ENCODE peak calls at places on chromosomes 1 and 21, in four cellular contexts. One of them, this sample, is unnamed. For H3K27me3 and H3K9me3, the result is how much of the 10 kb centered on the place peaks cover.

GRCh38 chr1:29933110-29933509 is 696.8 kb downstream of the PTPRU start:
- DNase-seq in PC-9: peak
- DNase-seq in WERI-Rb-1: no peak
- DNase-seq in Peyer's patch: no peak
- DNase-seq in this sample: no peak

GRCh38 chr21:31554511-31555022 is 104.9 kb upstream of the SOD1 start:
- DNase-seq in PC-9: peak
- DNase-seq in WERI-Rb-1: no peak
- DNase-seq in Peyer's patch: no peak
- DNase-seq in this sample: no peak

GRCh38 chr1:43339584-43340232 is 2.1 kb downstream of the MPL start:
- DNase-seq in PC-9: no peak
- DNase-seq in WERI-Rb-1: no peak
- DNase-seq in Peyer's patch: no peak
- DNase-seq in this sample: no peak

GRCh38 chr1:235409045-235409820 is 42.0 kb downstream of the TBCE start:
- DNase-seq in PC-9: no peak
- DNase-seq in WERI-Rb-1: no peak
- DNase-seq in Peyer's patch: no peak
- DNase-seq in this sample: no peak

GRCh38 chr1:197181982-197182381 is 35.5 kb upstream of the ASPM start:
- DNase-seq in PC-9: no peak
- DNase-seq in WERI-Rb-1: no peak
- DNase-seq in Peyer's patch: no peak
- DNase-seq in this sample: no peak

GRCh38 chr1:34852677-34853217 is 6.8 kb downstream of the SMIM12 start:
- DNase-seq in PC-9: peak
- DNase-seq in WERI-Rb-1: peak
- DNase-seq in Peyer's patch: peak
- DNase-seq in this sample: peak

GRCh38 chr1:31981976-31982375 is 31.7 kb upstream of the KHDRBS1 start:
- DNase-seq in PC-9: no peak
- DNase-seq in WERI-Rb-1: peak
- DNase-seq in Peyer's patch: no peak
- DNase-seq in this sample: no peak

GRCh38 chr1:118136511-118136937 is 48.5 kb downstream of the SPAG17 start:
- DNase-seq in PC-9: no peak
- DNase-seq in WERI-Rb-1: no peak
- DNase-seq in Peyer's patch: no peak
- DNase-seq in this sample: no peak

GRCh38 chr1:155052412-155053400 is 1.6 kb downstream of the ADAM15 start:
- DNase-seq in PC-9: no peak
- DNase-seq in WERI-Rb-1: peak
- DNase-seq in Peyer's patch: peak
- DNase-seq in this sample: no peak

GRCh38 chr1:196997428-196997827 is 20.1 kb downstream of the CFHR5 start:
- DNase-seq in PC-9: no peak
- DNase-seq in WERI-Rb-1: no peak
- DNase-seq in Peyer's patch: no peak
- DNase-seq in this sample: no peak

GRCh38 chr1:234699795-234700665 is 90.1 kb upstream of the IRF2BP2 start:
- DNase-seq in PC-9: no peak
- DNase-seq in WERI-Rb-1: peak
- DNase-seq in Peyer's patch: peak
- DNase-seq in this sample: no peak

GRCh38 chr1:233544304-233544703 is 69.6 kb upstream of the KCNK1 start:
- DNase-seq in PC-9: no peak
- DNase-seq in WERI-Rb-1: no peak
- DNase-seq in Peyer's patch: no peak
- DNase-seq in this sample: no peak

GRCh38 chr1:228514421-228514820 is 27.2 kb downstream of the RNF187 start:
- DNase-seq in PC-9: no peak
- DNase-seq in WERI-Rb-1: no peak
- DNase-seq in Peyer's patch: no peak
- DNase-seq in this sample: no peak
- H3K27me3 ChIP-seq in PC-9: under half
- H3K27me3 ChIP-seq in WERI-Rb-1: under half
- H3K27me3 ChIP-seq in Peyer's patch: under half
- H3K27me3 ChIP-seq in this sample: under half

GRCh38 chr1:2907051-2907450 is 105.6 kb upstream of the TTC34 start:
- DNase-seq in PC-9: no peak
- DNase-seq in WERI-Rb-1: no peak
- DNase-seq in Peyer's patch: no peak
- DNase-seq in this sample: no peak

GRCh38 chr1:2906620-2907019 is 105.1 kb upstream of the TTC34 start:
- DNase-seq in PC-9: no peak
- DNase-seq in WERI-Rb-1: no peak
- DNase-seq in Peyer's patch: no peak
- DNase-seq in this sample: no peak

GRCh38 chr1:2904191-2904590 is 102.7 kb upstream of the TTC34 start:
- DNase-seq in PC-9: no peak
- DNase-seq in WERI-Rb-1: no peak
- DNase-seq in Peyer's patch: no peak
- DNase-seq in this sample: no peak

GRCh38 chr1:2905356-2905755 is 103.9 kb upstream of the TTC34 start:
- DNase-seq in PC-9: no peak
- DNase-seq in WERI-Rb-1: no peak
- DNase-seq in Peyer's patch: no peak
- DNase-seq in this sample: no peak

GRCh38 chr1:2906105-2906504 is 104.6 kb upstream of the TTC34 start:
- DNase-seq in PC-9: no peak
- DNase-seq in WERI-Rb-1: peak
- DNase-seq in Peyer's patch: no peak
- DNase-seq in this sample: no peak
- H3K9me3 ChIP-seq in PC-9: under half
- H3K9me3 ChIP-seq in WERI-Rb-1: under half
- H3K9me3 ChIP-seq in Peyer's patch: under half
- H3K9me3 ChIP-seq in this sample: under half

DNA sequence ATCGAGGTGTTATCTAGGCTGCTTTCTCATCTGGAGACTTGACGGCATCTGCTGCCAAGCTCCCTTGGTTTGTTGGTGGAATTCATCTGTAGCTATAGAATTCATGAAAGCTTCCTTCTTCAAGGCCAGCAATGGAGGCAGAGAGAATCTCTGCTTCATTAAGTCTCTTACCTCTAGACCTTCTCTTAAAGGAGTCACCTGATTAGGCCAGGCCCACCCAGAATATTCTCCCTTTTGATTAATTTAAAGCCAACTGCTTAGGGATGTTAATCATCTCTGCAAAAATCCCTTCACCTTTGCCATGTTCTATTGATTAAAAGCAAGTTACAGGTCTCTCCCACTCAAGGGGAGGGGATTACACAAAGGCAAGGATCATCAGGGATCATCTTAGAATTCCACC is 5.3 kb upstream of the NCF2 start:
- DNase-seq in PC-9: no peak
- DNase-seq in WERI-Rb-1: peak
- DNase-seq in Peyer's patch: no peak
- DNase-seq in this sample: no peak
- H3K27me3 ChIP-seq in PC-9: under half
- H3K27me3 ChIP-seq in WERI-Rb-1: under half
- H3K27me3 ChIP-seq in Peyer's patch: under half
- H3K27me3 ChIP-seq in this sample: under half

DNA sequence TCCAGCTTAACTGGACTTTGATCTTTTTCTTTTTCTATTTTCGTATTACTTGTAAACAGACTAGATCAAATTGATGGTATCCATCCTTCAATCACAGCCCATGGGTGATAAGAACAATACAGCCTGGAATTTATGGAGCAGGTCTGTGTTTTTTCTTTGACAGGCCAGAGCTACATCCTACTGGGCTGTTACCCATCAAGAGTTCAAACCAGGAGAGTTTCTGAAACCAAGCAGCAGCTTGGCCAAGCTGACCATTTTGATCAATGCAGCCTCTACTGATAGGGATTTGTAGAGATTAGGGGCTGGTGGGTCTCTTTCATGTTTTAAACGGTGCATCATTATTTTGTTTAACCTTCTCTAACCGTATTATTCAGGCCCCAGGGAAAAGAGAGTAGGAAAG is 24.3 kb upstream of the CCDC190 start:
- DNase-seq in PC-9: no peak
- DNase-seq in WERI-Rb-1: no peak
- DNase-seq in Peyer's patch: no peak
- DNase-seq in this sample: no peak
- H3K9me3 ChIP-seq in PC-9: under half
- H3K9me3 ChIP-seq in WERI-Rb-1: under half
- H3K9me3 ChIP-seq in Peyer's patch: under half
- H3K9me3 ChIP-seq in this sample: under half

This sample was measured in body of pancreas.